ENCODE peak calls at places on chromosome 12, in six cellular contexts. N is pancreas, I is cardiac muscle cell, V is suprapubic skin, W is tibial artery, P is small intestine. G is an unnamed sample.

GRCh38 chr12:102182635-102183034 is 15.0 kb downstream of the PMCH start:
- DNase-seq in N (no peak), I (no peak), V (no peak), W (no peak), P (no peak), G (no peak)

GRCh38 chr12:3655331-3655900 is 97.5 kb downstream of the CRACR2A start:
- DNase-seq in N (no peak), I (peak; percentile 68), V (no peak), W (no peak), P (peak; percentile 6), G (no peak)

GRCh38 chr12:80257920-80258319 is 158.6 kb downstream of the OTOGL start:
- DNase-seq in N (no peak), I (no peak), V (no peak), W (no peak), P (peak; percentile 12), G (no peak)

GRCh38 chr12:105812356-105812755 is 326.4 kb downstream of the NUAK1 start:
- DNase-seq in N (no peak), I (no peak), V (no peak), W (no peak), P (no peak), G (no peak)

GRCh38 chr12:28442101-28442500 is 251.8 kb downstream of the CCDC91 start:
- DNase-seq in N (no peak), I (no peak), V (no peak), W (no peak), P (no peak), G (no peak)

GRCh38 chr12:92502417-92503028 is 200.3 kb upstream of the PLEKHG7 start:
- DNase-seq in N (no peak), I (no peak), V (no peak), W (no peak), P (no peak), G (no peak)

GRCh38 chr12:132275110-132275531 is 54.3 kb downstream of the GALNT9 start:
- DNase-seq in N (peak; percentile 13), I (no peak), V (no peak), W (no peak), P (peak; percentile 58), G (no peak)

GRCh38 chr12:104166465-104166864 is 28.5 kb upstream of the NFYB start:
- DNase-seq in N (no peak), I (no peak), V (no peak), W (peak; percentile 38), P (no peak), G (no peak)

GRCh38 chr12:46371718-46372130 is 849 bp downstream of the SLC38A2 start:
- DNase-seq in N (peak; percentile 81), I (peak; percentile 68), V (peak; percentile 90), W (peak; percentile 76), P (peak; percentile 61), G (no peak)

GRCh38 chr12:76143343-76144252 is 59.1 kb upstream of the NAP1L1 start:
- DNase-seq in N (no peak), I (peak; percentile 15), V (no peak), W (no peak), P (peak; percentile 13), G (no peak)

GRCh38 chr12:128942960-128943477 is 89.7 kb downstream of the GLT1D1 start:
- DNase-seq in N (no peak), I (no peak), V (no peak), W (no peak), P (peak; percentile 61), G (no peak)

GRCh38 chr12:58159941-58160340 is 218.6 kb downstream of the ATP23 start:
- DNase-seq in N (no peak), I (no peak), V (no peak), W (no peak), P (no peak), G (no peak)

GRCh38 chr12:27914956-27915355 is 57.6 kb downstream of the PTHLH start:
- DNase-seq in N (no peak), I (no peak), V (no peak), W (no peak), P (no peak), G (no peak)

GRCh38 chr12:111105294-111105693 is 184.9 kb upstream of the MYL2 start:
- DNase-seq in N (no peak), I (no peak), V (no peak), W (no peak), P (no peak), G (no peak)

GRCh38 chr12:11202811-11203210 is 16.1 kb upstream of the TAS2R42 start:
- DNase-seq in N (no peak), I (no peak), V (no peak), W (no peak), P (no peak), G (no peak)

GRCh38 chr12:5022030-5022429 is 21.6 kb upstream of the KCNA5 start:
- DNase-seq in N (no peak), I (no peak), V (no peak), W (no peak), P (no peak), G (no peak)

GRCh38 chr12:50024227-50024626 is 1.1 kb downstream of the RACGAP1 start:
- DNase-seq in N (no peak), I (no peak), V (no peak), W (no peak), P (no peak), G (no peak)
- H3K4me3 ChIP-seq in N (no peak overlapping the region), I (peak overlapping the region; percentile 77), V (peak overlapping the region; percentile 87), W (no peak overlapping the region), P (no peak overlapping the region), G (no peak overlapping the region)

GRCh38 chr12:6925239-6925542 is 2.6 kb upstream of the ATN1 start:
- DNase-seq in N (no peak), I (no peak), V (no peak), W (no peak), P (no peak), G (no peak)
- H3K4me3 ChIP-seq in N (no peak overlapping the region), I (no peak overlapping the region), V (peak overlapping the region; percentile 91), W (peak overlapping the region; percentile 5), P (no peak overlapping the region), G (peak overlapping the region; percentile 95)

DNA sequence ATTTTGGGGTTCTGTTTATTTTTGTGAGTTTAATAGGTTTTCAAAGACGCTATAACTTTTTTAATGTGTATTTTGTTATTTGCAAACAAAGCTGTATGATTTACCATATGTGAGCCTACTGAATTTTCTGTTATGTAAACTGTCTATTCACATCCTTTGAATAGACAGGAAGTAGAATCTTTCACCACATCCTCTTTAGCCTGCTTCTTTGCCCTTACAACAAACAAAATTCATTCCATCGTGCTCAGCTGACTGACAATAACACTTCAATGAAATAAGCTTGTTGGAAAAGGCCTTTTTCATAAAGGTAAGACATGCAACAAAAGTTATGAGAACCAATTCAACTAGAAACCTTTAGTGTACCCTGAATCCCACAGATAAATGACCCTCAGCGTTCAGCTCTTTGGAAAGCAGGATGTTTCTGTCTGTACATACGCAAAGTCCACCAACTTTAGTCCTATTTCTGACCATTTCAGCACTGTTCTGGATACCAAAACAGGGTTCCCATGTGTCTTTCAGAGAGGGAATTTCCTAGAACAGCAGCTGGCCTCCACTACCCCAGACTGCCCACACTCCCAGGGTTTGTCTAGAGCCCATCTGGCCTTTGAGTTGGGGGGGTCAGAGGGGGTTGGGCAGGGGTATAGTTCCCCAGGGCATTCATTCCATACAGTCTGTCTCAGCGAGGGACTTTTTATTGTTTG is 71.3 kb downstream of the DUSP6 start:
- DNase-seq in N (no peak), I (no peak), V (no peak), W (no peak), P (peak; percentile 38), G (no peak)
- H3K4me3 ChIP-seq in N (no peak overlapping the region), I (no peak overlapping the region), V (no peak overlapping the region), W (no peak overlapping the region), P (no peak overlapping the region), G (no peak overlapping the region)

DNA sequence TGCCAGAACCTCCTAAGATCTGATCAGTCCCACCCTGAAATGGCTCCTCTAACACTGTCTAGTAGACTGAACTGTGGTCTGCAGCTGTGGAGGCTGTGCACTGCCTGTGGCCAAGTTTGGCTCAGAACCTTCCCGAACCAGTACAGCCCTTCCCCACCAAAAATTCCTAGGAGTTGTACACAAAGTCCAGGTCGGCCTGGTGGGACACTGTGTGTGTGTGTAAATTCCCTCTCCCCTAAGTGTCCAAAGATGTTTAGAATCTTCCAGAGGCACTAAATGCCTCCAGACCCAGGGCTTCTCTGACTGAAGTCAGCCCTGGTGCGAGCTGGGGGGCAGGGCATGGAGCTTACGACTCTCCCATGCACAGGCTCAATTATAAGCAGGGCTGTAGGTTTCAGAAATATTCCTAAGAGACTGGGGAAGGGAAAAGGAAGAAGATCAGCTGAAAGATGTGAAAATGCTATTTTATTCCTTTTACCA is 107.0 kb upstream of the ATF7IP start:
- DNase-seq in N (no peak), I (peak; percentile 28), V (no peak), W (no peak), P (no peak), G (no peak)
- H3K4me3 ChIP-seq in N (no peak overlapping the region), I (no peak overlapping the region), V (peak overlapping the region; percentile 8), W (no peak overlapping the region), P (no peak overlapping the region), G (no peak overlapping the region)

GRCh38 chr12:77928078-77928477 is 97.4 kb downstream of the NAV3 start:
- DNase-seq in N (no peak), I (no peak), V (no peak), W (no peak), P (no peak), G (no peak)

DNA sequence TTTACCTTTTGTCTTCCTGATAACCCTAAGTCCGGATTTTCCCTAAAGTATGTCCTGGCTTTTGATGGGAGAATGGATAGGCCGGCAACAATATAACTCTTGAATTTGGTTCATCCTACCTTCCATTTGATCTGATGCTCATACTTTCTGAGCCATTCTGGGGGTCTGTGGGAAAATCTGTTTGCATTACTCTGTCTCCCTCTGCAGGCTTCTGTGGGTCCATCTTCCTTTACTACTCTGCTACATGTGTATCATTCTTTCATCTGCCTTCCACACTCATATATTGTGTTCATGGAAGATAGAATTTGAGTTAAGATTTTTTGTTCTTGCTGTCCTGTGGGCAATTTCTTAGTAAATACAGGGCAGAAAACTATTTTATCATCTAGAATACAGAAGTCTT is 101.5 kb downstream of the NAV3 start:
- DNase-seq in N (no peak), I (no peak), V (no peak), W (no peak), P (no peak), G (no peak)
- H3K4me3 ChIP-seq in N (no peak overlapping the region), I (no peak overlapping the region), V (no peak overlapping the region), W (no peak overlapping the region), P (no peak overlapping the region), G (no peak overlapping the region)

GRCh38 chr12:41188058-41188840 is at the start of gene PDZRN4:
- DNase-seq in N (peak; percentile 19), I (peak; percentile 58), V (peak; percentile 80), W (peak; percentile 42), P (no peak), G (no peak)

GRCh38 chr12:41189395-41190251 is 1.5 kb downstream of the PDZRN4 start:
- DNase-seq in N (no peak), I (peak; percentile 39), V (no peak), W (peak; percentile 27), P (no peak), G (no peak)

GRCh38 chr12:41188841-41189394 is 798 bp downstream of the PDZRN4 start:
- DNase-seq in N (no peak), I (no peak), V (no peak), W (no peak), P (no peak), G (no peak)

GRCh38 chr12:41193321-41193720 is 5.2 kb downstream of the PDZRN4 start:
- DNase-seq in N (no peak), I (no peak), V (no peak), W (no peak), P (no peak), G (no peak)

GRCh38 chr12:41190360-41190759 is 2.2 kb downstream of the PDZRN4 start:
- DNase-seq in N (no peak), I (peak; percentile 65), V (no peak), W (no peak), P (no peak), G (no peak)
- H3K4me3 ChIP-seq in N (no peak overlapping the region), I (peak overlapping the region; percentile 29), V (peak overlapping the region; percentile 57), W (peak overlapping the region; percentile 78), P (no peak overlapping the region), G (peak overlapping the region; percentile 48)

G was measured in vagina.